ENCODE peak calls at places on chromosomes 6 and 20, in eight cellular contexts. D is endodermal cell; I is small intestine; U is A549; H is CD4-positive, alpha-beta memory T cell; Y is AG04450; X is LNCaP clone FGC; P is tibial nerve. A is an unnamed sample.

GRCh38 chr20:25695532-25696383 is 895 bp downstream of the ZNF337 start:
- DNase-seq in D (no peak), Y (no peak), H (no peak), U (no peak), X (no peak), P (no peak), I (peak; percentile 16), A (no peak)

GRCh38 chr6:138086573-138087196 is 20.5 kb downstream of the PERP start:
- DNase-seq in I (peak; percentile 54), D (peak; percentile 92), U (peak; percentile 62), X (peak; percentile 71), H (no peak), Y (peak; percentile 53), P (no peak), A (no peak)

GRCh38 chr20:50295762-50296449 is 105.3 kb downstream of the CEBPB start:
- DNase-seq in U (no peak), D (no peak), I (no peak), P (no peak), Y (no peak), X (no peak), H (no peak), A (peak; percentile 49)

GRCh38 chr6:100203391-100203790 is 209.4 kb upstream of the MCHR2 start:
- DNase-seq in P (no peak), Y (peak; percentile 87), H (no peak), X (no peak), D (no peak), I (no peak), U (peak; percentile 25), A (no peak)

GRCh38 chr6:11386726-11387125 is 150.8 kb upstream of the TMEM170B start:
- DNase-seq in X (no peak), U (no peak), P (no peak), D (no peak), H (no peak), I (no peak), Y (no peak), A (no peak)

GRCh38 chr20:38895098-38895949 is 30.9 kb upstream of the FAM83D start:
- DNase-seq in P (no peak), X (no peak), U (no peak), D (no peak), Y (no peak), H (no peak), I (no peak), A (no peak)

GRCh38 chr20:61798632-61799031 is 267.0 kb downstream of the TAF4 start:
- DNase-seq in D (no peak), P (no peak), X (no peak), U (no peak), H (no peak), Y (no peak), I (no peak), A (no peak)

GRCh38 chr20:53386186-53386681 is 207.4 kb downstream of the ZNF217 start:
- DNase-seq in D (no peak), I (no peak), X (no peak), U (no peak), P (no peak), Y (no peak), H (no peak), A (no peak)

GRCh38 chr6:118649918-118650499 is 1.4 kb downstream of the CEP85L start:
- DNase-seq in X (no peak), P (no peak), Y (no peak), H (no peak), I (no peak), D (no peak), U (no peak), A (no peak)

GRCh38 chr6:88547768-88548167 is 381.6 kb upstream of the CNR1 start:
- DNase-seq in P (no peak), Y (no peak), X (no peak), H (no peak), I (no peak), D (no peak), U (no peak), A (no peak)

GRCh38 chr6:133568970-133569889 is 319.7 kb upstream of the TCF21 start:
- DNase-seq in I (peak; percentile 7), Y (peak; percentile 58), H (no peak), X (peak; percentile 7), D (peak; percentile 79), U (peak; percentile 92), P (no peak), A (no peak)

GRCh38 chr6:123276439-123277045 is 280.5 kb downstream of the CLVS2 start:
- DNase-seq in P (no peak), D (peak; percentile 77), H (no peak), U (no peak), Y (no peak), X (no peak), I (no peak), A (no peak)

GRCh38 chr20:62052336-62052841 is 13.3 kb downstream of the TAF4 start:
- DNase-seq in Y (no peak), D (no peak), U (no peak), H (no peak), X (no peak), I (no peak), P (no peak), A (no peak)

GRCh38 chr6:45480697-45481415 is 103.1 kb upstream of the SUPT3H start:
- DNase-seq in Y (no peak), D (no peak), X (no peak), H (no peak), P (no peak), I (no peak), U (no peak), A (no peak)
- H3K4me3 ChIP-seq in Y (no peak overlapping the region), D (no peak overlapping the region), X (no peak overlapping the region), H (no peak overlapping the region), P (no peak overlapping the region), I (no peak overlapping the region), U (no peak overlapping the region), A (no peak overlapping the region)

DNA sequence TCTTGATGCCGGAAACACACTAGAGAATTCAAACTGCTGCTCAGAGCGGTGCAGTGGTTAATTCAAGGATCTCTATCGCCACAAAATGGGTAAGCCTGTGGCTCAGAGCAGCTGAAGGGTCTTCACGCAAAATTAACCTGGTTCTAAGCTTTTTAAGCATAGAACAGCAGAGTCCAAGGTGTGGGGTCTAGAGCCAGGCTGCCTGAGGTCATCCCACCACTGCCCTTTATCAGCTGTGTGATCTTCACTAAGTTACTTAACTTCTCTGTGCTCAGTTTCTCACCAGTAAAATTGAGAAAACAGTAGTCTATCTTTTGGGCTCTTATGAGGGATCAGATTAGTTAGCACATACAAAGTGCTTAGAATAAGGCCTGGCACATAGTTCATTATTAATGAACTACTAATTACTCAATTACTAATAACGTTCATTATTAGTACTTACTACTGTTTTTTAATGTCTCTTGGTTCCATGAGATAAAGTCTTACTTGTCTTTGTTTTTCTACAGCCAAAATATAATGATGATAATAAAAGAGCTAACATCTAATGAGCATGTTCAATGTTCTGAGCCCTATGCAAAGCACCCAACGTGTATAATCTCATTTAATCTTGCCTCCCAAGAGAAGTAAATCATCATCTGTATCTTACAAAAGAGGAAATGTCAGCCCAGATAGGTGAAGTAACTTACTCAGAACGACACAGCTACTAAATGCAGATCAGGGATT is 92.9 kb downstream of the NFATC2 start:
- DNase-seq in P (no peak), I (no peak), X (no peak), Y (no peak), H (no peak), U (no peak), D (no peak), A (no peak)
- H3K4me3 ChIP-seq in P (no peak overlapping the region), I (no peak overlapping the region), X (no peak overlapping the region), Y (no peak overlapping the region), H (no peak overlapping the region), U (no peak overlapping the region), D (peak overlapping the region; percentile 67), A (no peak overlapping the region)

GRCh38 chr6:24980507-24981384 is 45.0 kb upstream of the RIPOR2 start:
- DNase-seq in H (no peak), D (peak; percentile 85), Y (no peak), U (no peak), X (no peak), P (no peak), I (no peak), A (no peak)
- H3K4me3 ChIP-seq in H (no peak overlapping the region), D (peak overlapping the region; percentile 31), Y (no peak overlapping the region), U (no peak overlapping the region), X (no peak overlapping the region), P (no peak overlapping the region), I (no peak overlapping the region), A (no peak overlapping the region)

GRCh38 chr20:46307139-46307998 is 929 bp downstream of the CDH22 start:
- DNase-seq in X (no peak), D (peak; percentile 90), H (peak; percentile 76), I (peak; percentile 48), U (peak; percentile 87), Y (no peak), P (no peak), A (peak; percentile 52)
- H3K4me3 ChIP-seq in X (no peak overlapping the region), D (peak overlapping the region; percentile 62), H (no peak overlapping the region), I (no peak overlapping the region), U (peak overlapping the region; percentile 55), Y (no peak overlapping the region), P (peak overlapping the region; percentile 37), A (peak overlapping the region; percentile 51)

DNA sequence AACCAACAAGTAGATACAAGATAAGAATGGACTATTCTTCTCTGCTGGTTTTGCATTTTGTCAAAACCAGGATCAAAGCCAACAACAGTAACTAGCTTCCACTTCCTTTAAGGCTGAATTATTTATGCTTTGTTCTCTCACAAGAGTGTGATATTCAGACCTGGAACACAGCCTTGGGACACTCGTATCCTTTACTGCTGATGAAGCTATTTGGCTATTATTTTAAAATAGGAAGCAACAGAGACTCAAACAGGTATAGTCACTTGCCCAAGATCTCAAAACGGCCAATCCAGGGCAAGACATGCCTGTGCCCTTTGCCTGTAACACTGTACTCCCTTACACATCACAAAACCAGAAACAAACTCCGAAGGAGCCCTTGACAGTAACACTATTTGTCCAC is 19.9 kb downstream of the SPTLC3 start:
- DNase-seq in X (no peak), H (no peak), U (no peak), D (no peak), Y (no peak), P (no peak), I (no peak), A (no peak)
- H3K4me3 ChIP-seq in X (no peak overlapping the region), H (no peak overlapping the region), U (no peak overlapping the region), D (no peak overlapping the region), Y (no peak overlapping the region), P (no peak overlapping the region), I (no peak overlapping the region), A (no peak overlapping the region)

DNA sequence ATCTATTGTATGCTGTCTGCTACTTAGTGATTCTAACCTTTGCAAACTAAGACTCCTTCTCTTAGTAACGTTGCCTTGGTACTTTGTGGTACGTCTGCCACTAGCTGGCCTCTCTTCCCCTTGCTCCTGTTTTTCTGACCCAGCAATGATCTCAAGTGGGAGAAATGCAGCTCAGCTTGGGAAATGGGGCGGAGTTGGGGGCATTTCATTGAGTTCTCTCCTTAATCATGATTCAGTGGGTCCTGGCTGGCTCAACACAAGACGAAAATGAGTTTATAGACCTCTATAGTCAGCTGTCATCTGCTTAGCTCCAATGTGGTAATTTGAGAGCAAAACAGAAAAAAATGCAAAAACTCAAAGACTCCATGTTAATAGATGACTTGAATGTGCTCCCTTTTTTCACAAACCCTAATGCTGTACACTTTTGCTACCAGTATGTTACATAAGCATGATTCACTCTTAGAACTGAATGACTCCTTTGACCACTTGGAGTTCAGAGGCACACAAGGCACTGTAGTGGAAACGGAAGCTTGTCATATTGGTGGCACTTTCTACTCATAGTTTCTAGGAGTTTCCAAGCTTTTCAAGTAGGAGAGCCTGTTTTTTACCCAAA is 55.3 kb upstream of the SOX4 start:
- DNase-seq in Y (no peak), P (no peak), D (no peak), I (peak; percentile 25), H (no peak), U (no peak), X (no peak), A (no peak)
- H3K4me3 ChIP-seq in Y (no peak overlapping the region), P (no peak overlapping the region), D (no peak overlapping the region), I (no peak overlapping the region), H (no peak overlapping the region), U (no peak overlapping the region), X (no peak overlapping the region), A (no peak overlapping the region)

A was measured in stomach.